ENCODE peak calls at places on chromosomes 13 and 19, in four cellular contexts. D is K562, H is GM12878, K is HepG2. Y is an unnamed sample.

GRCh38 chr13:77619655-77620054 is 77.8 kb upstream of the SLAIN1 start:
- DNase-seq in K (no peak), H (no peak), D (no peak), Y (no peak)

GRCh38 chr19:2957160-2957559 is 12.4 kb upstream of the ZNF77 start:
- DNase-seq in H (no peak), K (no peak), D (no peak), Y (no peak)

GRCh38 chr19:52941941-52942370 is 18.7 kb upstream of the ZNF888 start:
- DNase-seq in H (no peak), K (no peak), D (no peak), Y (peak; percentile 7)

GRCh38 chr13:114101325-114101821 is 31.1 kb downstream of the RASA3 start:
- DNase-seq in H (no peak), D (no peak), K (no peak), Y (no peak)

GRCh38 chr19:3062165-3063105 is at the start of gene TLE5:
- DNase-seq in H (no peak), D (peak; percentile 85), K (peak; percentile 43), Y (peak; percentile 68)

GRCh38 chr13:76861859-76862258 is 24.3 kb downstream of the KCTD12 start:
- DNase-seq in H (no peak), K (no peak), D (no peak), Y (no peak)

GRCh38 chr19:33797821-33798633 is 1.4 kb downstream of the KCTD15 start:
- DNase-seq in D (peak; percentile 84), K (no peak), H (no peak), Y (peak; percentile 36)

GRCh38 chr19:4278010-4278409 is 1.1 kb upstream of the SHD start:
- DNase-seq in H (no peak), D (no peak), K (no peak), Y (no peak)

GRCh38 chr19:33432408-33433170 is 59.1 kb downstream of the CEBPG start:
- DNase-seq in K (no peak), H (no peak), D (no peak), Y (no peak)

GRCh38 chr13:32045963-32046785 is 14.6 kb downstream of the FRY start:
- DNase-seq in D (no peak), H (no peak), K (peak; percentile 92), Y (no peak)

GRCh38 chr19:53057904-53058579 is 13.5 kb downstream of the ERVV-2 start:
- DNase-seq in D (no peak), H (no peak), K (no peak), Y (no peak)

GRCh38 chr13:27973291-27973690 is 4.2 kb upstream of the CDX2 start:
- DNase-seq in D (no peak), H (no peak), K (no peak), Y (peak; percentile 2)

GRCh38 chr19:2949939-2950285 is 5.1 kb upstream of the ZNF77 start:
- DNase-seq in H (no peak), D (peak; percentile 91), K (peak; percentile 62), Y (peak; percentile 18)

GRCh38 chr19:54875506-54875905 is 1.5 kb downstream of the FCAR start:
- DNase-seq in K (no peak), H (no peak), D (no peak), Y (no peak)

GRCh38 chr13:94198666-94199065 is 280.8 kb downstream of the DCT start:
- DNase-seq in H (no peak), K (no peak), D (no peak), Y (no peak)

GRCh38 chr19:15129856-15130580 is 22.8 kb downstream of the SYDE1 start:
- DNase-seq in D (no peak), K (no peak), H (no peak), Y (no peak)

GRCh38 chr13:44231786-44232516 is 141.7 kb upstream of the SERP2 start:
- DNase-seq in K (peak; percentile 46), D (no peak), H (no peak), Y (no peak)

GRCh38 chr19:29805026-29805925 is 6.5 kb upstream of the CCNE1 start:
- DNase-seq in D (no peak), H (no peak), K (peak; percentile 77), Y (no peak)

GRCh38 chr13:54640719-54641118 is 1612.1 kb downstream of the OLFM4 start:
- DNase-seq in K (no peak), H (no peak), D (no peak), Y (no peak)

GRCh38 chr19:18208098-18208951 is 4.5 kb upstream of the RAB3A start:
- DNase-seq in K (no peak), H (no peak), D (peak; percentile 67), Y (peak; percentile 53)

DNA sequence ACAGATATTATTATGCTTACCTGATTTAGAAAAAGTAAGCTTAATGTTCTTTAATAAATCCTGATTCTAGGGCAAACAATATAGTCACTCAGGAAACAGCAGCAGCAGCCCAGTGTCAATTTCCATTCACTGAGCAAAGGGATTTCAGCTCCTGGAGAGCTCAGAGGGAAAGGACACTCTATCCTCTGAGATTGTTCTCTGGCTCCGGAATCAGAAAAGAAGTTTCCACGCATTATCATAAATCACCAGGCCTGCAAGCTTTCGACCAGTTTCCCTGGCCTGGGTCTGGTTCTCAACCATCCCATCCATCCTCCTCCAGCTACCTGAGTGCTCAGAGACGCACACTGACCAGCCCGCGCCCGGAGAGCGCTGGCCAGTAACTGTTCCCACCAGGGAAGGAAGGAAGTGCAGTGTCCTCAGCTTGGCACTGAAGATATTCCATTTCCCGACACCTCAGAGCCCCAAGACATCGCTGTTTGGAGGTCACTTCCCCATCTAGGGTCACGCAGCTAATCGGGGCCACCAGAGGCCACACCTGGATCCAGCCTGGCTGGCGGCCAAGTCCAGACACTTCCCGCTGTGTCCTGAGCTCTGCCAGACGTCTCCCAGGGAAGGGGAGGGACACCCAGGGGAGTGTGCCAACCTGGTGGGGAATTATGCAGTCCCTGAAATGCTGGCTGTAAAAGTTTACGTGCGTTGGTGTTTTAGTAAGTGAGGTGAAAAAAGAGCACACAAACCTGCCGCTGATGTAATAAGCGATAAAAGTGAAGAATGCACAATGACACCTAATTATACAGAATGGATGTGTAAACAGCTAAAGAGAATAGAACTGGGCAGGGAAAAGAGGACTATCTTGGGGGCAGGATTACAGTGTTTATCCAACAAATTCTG is 29.1 kb downstream of the EPS15L1 start:
- DNase-seq in K (no peak), H (no peak), D (no peak), Y (no peak)
- TF ChIP-seq BHLHE40 in K (no peak), H (no peak), D (no peak), Y (no peak)

DNA sequence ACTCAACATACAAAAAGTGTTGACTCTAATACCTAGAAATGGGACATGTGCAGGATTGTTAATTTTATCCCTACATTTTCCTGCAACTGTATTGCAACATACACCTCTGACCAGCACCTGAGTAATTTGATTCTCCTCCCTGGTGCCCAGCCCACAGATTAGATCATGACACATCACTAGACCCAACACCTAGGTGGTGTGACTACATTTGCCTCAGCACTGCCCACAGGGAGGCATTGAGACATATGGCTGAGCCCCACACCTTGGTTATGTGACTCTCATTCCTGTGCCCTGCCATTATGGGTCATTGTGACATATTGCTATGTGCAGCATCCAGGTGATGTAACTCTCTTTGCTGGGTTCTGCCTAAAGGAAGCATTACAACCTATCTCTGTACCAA is 13.2 kb upstream of the ZNF254 start:
- DNase-seq in H (no peak), D (no peak), K (no peak), Y (no peak)
- TF ChIP-seq FOXM1 in H (no peak), D (no peak), K (no peak), Y (no peak)

DNA sequence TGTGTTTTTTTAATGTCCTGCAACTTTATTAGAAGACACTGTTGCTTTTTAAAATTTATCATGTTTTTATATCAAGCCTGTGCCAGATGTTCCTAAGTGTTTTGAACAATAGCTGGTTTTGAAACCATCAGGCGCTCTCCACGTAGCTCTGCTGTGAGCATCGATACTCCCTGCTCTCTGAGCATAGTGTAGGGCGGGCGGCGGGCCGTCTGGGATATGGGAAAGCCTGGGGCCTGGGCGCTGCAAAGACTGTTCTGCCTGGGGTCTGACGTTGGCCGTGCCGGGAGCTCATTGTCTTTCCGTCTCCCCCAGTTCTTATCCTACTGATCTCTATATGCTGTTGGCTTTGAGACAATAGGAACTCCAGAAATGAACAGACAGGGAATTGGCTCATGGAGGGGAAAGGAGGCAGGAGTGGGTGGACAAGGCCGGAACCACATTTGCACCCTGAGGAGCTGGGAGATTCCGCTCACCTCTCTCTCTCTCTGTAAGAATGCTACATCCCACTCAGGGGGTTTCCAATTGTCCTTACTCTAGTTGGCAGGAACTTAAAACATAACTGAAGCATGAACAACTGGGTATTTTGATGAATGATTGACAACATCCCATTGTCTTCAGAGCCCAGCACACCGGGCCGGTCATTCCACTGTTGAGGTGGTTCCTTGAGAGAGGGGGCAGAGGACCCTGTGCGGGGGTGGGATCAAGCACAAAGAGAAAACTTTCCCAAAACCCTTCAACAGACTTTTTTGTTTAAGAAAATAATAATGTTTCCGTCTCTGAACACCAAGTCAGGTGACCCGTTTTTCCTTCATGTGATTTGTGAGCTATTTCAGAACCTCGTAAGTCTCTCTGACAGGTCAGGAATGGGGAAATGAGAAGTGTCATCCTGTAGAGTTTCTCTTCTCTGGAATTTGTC is 64.7 kb downstream of the COL4A2 start:
- DNase-seq in D (no peak), K (no peak), H (peak; percentile 40), Y (no peak)
- TF ChIP-seq BHLHE40 in D (no peak), K (no peak), H (peak; percentile 56), Y (no peak)

GRCh38 chr13:112967666-112968379 is 1.2 kb upstream of the MCF2L start:
- DNase-seq in K (no peak), H (no peak), D (no peak), Y (no peak)
- TF ChIP-seq FOXM1 in K (no peak), H (no peak), D (no peak), Y (no peak)

GRCh38 chr13:50990540-50991506 is 81.2 kb downstream of the RNASEH2B start:
- DNase-seq in H (no peak), K (no peak), D (peak; percentile 9), Y (peak; percentile 20)
- TF ChIP-seq BHLHE40 in H (no peak), K (peak; percentile 56), D (peak; percentile 86), Y (no peak)